ENCODE peak calls at places on chromosomes 1 and 21, in seven cellular contexts. Q is H1, H is pancreas, M is uterus, P is stomach, B is neural progenitor cell, K is GM06990. D is an unnamed sample. For H3K36me3, the result is how much of the 10 kb centered on the place peaks cover.

GRCh38 chr1:242966892-242967291 is 288.2 kb downstream of the CEP170 start:
- DNase-seq in H (no peak), P (no peak), Q (no peak), K (no peak), M (no peak), B (no peak), D (no peak)

GRCh38 chr1:243792891-243793290 is 57.2 kb downstream of the AKT3 start:
- DNase-seq in H (no peak), P (no peak), K (no peak), M (no peak), B (no peak), Q (no peak), D (no peak)

GRCh38 chr1:7265771-7266371 is 480.6 kb downstream of the CAMTA1 start:
- DNase-seq in B (no peak), Q (peak), P (peak), M (no peak), H (peak), K (peak), D (peak)

GRCh38 chr1:180953291-180953747 is 40.6 kb downstream of the KIAA1614 start:
- DNase-seq in H (peak), B (no peak), M (no peak), P (peak), Q (no peak), K (no peak), D (peak)

GRCh38 chr1:53511323-53511932 is 52.2 kb downstream of the DMRTB1 start:
- DNase-seq in K (no peak), Q (no peak), M (peak), H (no peak), P (no peak), B (no peak), D (no peak)

GRCh38 chr21:35796834-35797233 is 263.5 kb downstream of the SETD4 start:
- DNase-seq in K (no peak), H (no peak), B (no peak), P (no peak), M (no peak), Q (no peak), D (no peak)

GRCh38 chr1:84303154-84303830 is 1.8 kb downstream of the SAMD13 start:
- DNase-seq in H (no peak), M (no peak), P (no peak), K (no peak), Q (no peak), B (no peak), D (peak)

GRCh38 chr1:28326980-28327379 is 1.9 kb upstream of the MED18 start:
- DNase-seq in P (no peak), Q (no peak), B (no peak), H (no peak), M (no peak), K (no peak), D (peak)

GRCh38 chr1:246195296-246195695 is 311.8 kb downstream of the SMYD3 start:
- DNase-seq in B (no peak), P (no peak), M (no peak), H (no peak), Q (no peak), K (no peak), D (no peak)

GRCh38 chr1:58584082-58584895 is 7.2 kb upstream of the TACSTD2 start:
- DNase-seq in H (peak), P (peak), M (peak), B (no peak), K (peak), Q (no peak), D (peak)

GRCh38 chr1:228354390-228355320 is 52.0 kb downstream of the TRIM11 start:
- DNase-seq in Q (no peak), B (no peak), P (no peak), K (no peak), M (no peak), H (no peak), D (peak)

GRCh38 chr1:54967372-54967771 is 13.1 kb upstream of the TMEM61 start:
- DNase-seq in Q (no peak), M (no peak), B (no peak), K (no peak), H (no peak), P (no peak), D (peak)

GRCh38 chr1:54965624-54966340 is 14.6 kb upstream of the TMEM61 start:
- DNase-seq in B (no peak), H (peak), M (peak), Q (no peak), P (peak), K (peak), D (peak)

GRCh38 chr1:170664828-170665617 is 1.1 kb downstream of the PRRX1 start:
- DNase-seq in Q (no peak), M (peak), B (peak), P (no peak), H (no peak), K (no peak), D (no peak)

DNA sequence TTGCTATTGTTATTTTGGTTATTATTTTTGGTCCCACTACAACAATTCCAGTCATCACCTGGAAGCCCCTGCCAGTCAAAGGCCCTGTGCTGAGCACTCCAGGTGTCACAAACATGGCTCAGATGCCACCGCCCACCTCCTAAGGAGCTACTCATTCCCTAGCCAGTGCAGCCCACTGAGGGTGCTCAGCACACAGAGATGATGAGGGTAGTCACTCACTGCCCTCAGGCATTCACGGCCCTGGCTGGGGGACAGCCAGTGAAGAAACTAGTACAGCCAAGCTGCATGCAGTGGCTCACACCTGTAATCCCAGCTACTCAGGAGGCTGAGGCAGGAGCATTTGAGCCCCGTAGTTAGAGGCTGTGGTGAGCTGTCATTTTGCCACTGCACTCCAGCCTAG is 42.3 kb downstream of the NIPAL3 start:
- DNase-seq in M (no peak), H (no peak), K (no peak), P (no peak), Q (no peak), B (no peak), D (no peak)
- H3K36me3 ChIP-seq in M (under half), H (under half), K (under half), P (half or more), Q (under half), B (under half), D (under half)

DNA sequence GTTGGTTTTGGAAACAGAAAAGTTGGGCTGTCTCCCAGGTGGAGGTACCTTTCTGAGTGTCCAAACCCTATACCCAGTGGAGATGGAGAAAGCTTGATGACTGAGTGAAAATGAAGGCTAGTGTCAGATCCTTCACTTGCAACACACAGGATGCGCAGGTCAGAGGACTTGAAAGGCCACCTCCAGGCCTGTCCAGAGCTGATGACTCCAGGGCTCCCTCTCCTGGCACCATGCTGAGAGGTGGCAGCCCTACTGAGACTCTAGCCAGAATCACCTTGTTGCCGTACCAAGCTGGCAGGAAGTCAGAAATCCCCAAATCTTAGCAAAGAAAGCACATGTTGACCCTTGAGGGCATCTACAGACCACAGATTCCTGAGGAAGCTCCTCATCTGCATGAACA is 16.4 kb downstream of the KNCN start:
- DNase-seq in P (peak), H (no peak), M (no peak), K (no peak), B (no peak), Q (no peak), D (peak)
- H3K4me3 ChIP-seq in P (no peak), H (no peak), M (no peak), K (no peak), B (no peak), Q (no peak), D (no peak)

DNA sequence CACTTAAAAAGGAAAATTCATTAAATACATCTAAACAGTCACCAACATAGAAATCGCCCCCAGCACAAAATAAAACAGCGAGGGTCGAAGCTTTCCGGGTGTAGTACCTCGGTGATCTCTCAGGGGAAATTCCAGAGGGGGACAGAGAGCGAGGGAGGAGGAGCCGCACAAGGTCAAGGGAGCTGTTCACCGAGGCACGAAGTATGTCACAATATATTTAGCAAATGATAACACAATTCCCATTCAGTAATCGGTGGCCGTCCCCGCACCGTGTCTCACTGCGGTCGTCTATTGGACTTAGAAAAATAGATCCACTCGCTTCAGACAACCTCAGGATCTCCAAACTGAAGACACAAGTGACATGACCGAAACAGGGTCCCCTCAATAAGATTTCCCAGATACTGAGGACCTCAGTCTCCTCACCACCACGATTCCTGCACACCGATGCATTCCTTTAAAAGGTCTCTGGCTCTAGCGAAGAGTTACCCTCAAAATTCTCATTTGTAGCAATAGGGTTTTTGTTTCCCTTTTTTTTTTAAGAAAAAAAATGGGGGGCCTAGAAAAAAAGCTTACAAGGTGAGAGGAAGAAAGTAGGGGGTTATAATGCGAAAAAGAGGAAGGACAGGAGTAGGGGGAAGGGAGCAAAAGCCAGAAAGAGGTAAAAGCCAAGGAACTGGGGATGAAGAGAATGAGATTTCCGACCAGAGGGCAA is 1.1 kb downstream of the LPGAT1 start:
- DNase-seq in P (no peak), K (peak), B (peak), M (peak), Q (peak), H (peak), D (peak)
- TF ChIP-seq CTCF in P (no peak), K (peak), B (peak), M (no peak), Q (peak), H (no peak), D (no peak)

GRCh38 chr1:100496896-100497295 is 41.0 kb upstream of the GPR88 start:
- DNase-seq in B (no peak), H (no peak), P (no peak), M (no peak), K (no peak), Q (no peak), D (no peak)

GRCh38 chr1:100502052-100502792 is 35.7 kb upstream of the GPR88 start:
- DNase-seq in K (no peak), B (no peak), H (no peak), P (no peak), M (no peak), Q (no peak), D (peak)

GRCh38 chr1:100499412-100499811 is 38.5 kb upstream of the GPR88 start:
- DNase-seq in H (no peak), B (no peak), Q (no peak), K (no peak), M (no peak), P (no peak), D (no peak)

GRCh38 chr1:100494393-100495084 is 43.4 kb upstream of the GPR88 start:
- DNase-seq in B (no peak), K (no peak), P (no peak), M (no peak), H (no peak), Q (no peak), D (peak)

GRCh38 chr1:100497796-100498195 is 40.1 kb upstream of the GPR88 start:
- DNase-seq in M (no peak), K (no peak), B (no peak), H (no peak), P (no peak), Q (no peak), D (no peak)
- H3K36me3 ChIP-seq in M (under half), K (under half), B (under half), H (under half), P (half or more), Q (under half), D (under half)

DNA sequence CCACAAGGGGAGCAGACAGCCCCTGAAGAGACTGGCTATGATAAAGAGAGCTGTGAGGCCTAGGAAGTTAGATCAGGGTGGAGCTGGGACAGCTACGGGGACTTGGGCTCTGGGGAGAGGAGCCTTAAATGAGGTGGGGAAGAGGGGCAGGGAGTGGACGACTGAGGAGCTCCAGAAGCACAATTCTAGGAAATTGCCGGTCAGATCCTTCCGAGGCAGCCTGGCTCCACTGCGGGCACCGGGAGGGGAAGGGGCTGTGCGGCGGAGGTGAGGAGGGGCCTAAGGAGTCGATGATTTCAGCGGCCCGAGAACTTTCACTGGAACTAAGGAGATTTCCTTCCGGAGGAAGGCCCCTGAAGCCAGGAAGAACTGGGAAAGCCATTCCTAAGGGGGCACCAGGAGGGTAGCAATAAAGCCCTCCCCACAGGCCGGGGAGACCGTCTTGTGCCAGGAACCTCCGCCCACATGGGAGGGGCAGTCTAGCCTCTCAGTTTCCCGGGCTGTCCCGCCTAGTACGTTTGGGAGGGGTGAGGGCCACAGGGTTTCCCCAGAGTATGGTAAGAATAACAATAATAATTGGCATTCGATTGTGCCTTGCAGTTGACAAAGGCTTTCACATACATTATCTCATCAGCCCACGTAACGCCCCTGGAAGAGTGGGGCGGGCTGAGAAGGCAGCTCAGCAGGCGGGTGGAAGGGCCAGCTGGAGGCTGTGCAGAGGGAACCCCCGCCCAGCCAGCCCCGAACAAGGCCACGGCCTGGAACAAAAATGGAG is 19.6 kb downstream of the NPR1 start:
- DNase-seq in P (no peak), B (no peak), H (no peak), Q (peak), K (no peak), M (peak), D (no peak)
- H3K4me3 ChIP-seq in P (no peak), B (no peak), H (no peak), Q (no peak), K (no peak), M (no peak), D (no peak)

GRCh38 chr1:69700770-69701169 is 133.0 kb downstream of the LRRC7 start:
- DNase-seq in M (no peak), B (peak), H (no peak), Q (peak), P (no peak), K (no peak), D (peak)
- TF ChIP-seq CTCF in M (no peak), B (peak), H (no peak), Q (peak), P (no peak), K (peak), D (peak)

D was measured in bronchial epithelial cell.